ENCODE peak calls at places on chromosomes 1 and 21, in ten cellular contexts. G is CD8-positive, alpha-beta memory T cell; A is GM06990; F is fibroblast of pulmonary artery; S is Peyer's patch; N is naive thymus-derived CD4-positive, alpha-beta T cell; P is kidney epithelial cell; T is aorta; K is stomach; Q is adrenal gland. R is an unnamed sample.

GRCh38 chr1:44405804-44406743 is 1.0 kb downstream of the RNF220 start:
- DNase-seq in S (peak; percentile 47), F (no peak), Q (no peak), G (peak; percentile 29), T (peak; percentile 80), P (no peak), K (no peak), N (no peak), A (peak; percentile 42), R (no peak)

GRCh38 chr1:156815307-156815826 is 1.3 kb downstream of the SH2D2A start:
- DNase-seq in Q (peak; percentile 55), P (no peak), N (no peak), A (no peak), K (no peak), G (no peak), T (peak; percentile 74), F (peak; percentile 83), S (peak; percentile 53), R (peak; percentile 93)

GRCh38 chr1:154474802-154475201 is 27.2 kb upstream of the TDRD10 start:
- DNase-seq in P (peak; percentile 88), N (no peak), A (no peak), F (peak; percentile 78), K (peak; percentile 68), S (peak; percentile 89), Q (peak; percentile 34), G (no peak), T (no peak), R (peak; percentile 81)

GRCh38 chr1:69246109-69246508 is 321.6 kb upstream of the LRRC7 start:
- DNase-seq in G (no peak), F (no peak), T (no peak), P (no peak), S (no peak), K (no peak), A (no peak), N (no peak), Q (no peak), R (no peak)

GRCh38 chr1:53712276-53712675 is 26.7 kb downstream of the GLIS1 start:
- DNase-seq in N (no peak), A (no peak), F (no peak), S (no peak), K (no peak), P (no peak), T (no peak), Q (no peak), G (no peak), R (no peak)

GRCh38 chr21:31354604-31355443 is 10.8 kb upstream of the TIAM1 start:
- DNase-seq in N (peak; percentile 78), F (peak; percentile 78), G (peak; percentile 76), A (no peak), P (peak; percentile 88), K (peak; percentile 55), S (no peak), T (no peak), Q (peak; percentile 74), R (peak; percentile 38)

GRCh38 chr1:3638676-3639075 is 11.2 kb downstream of the WRAP73 start:
- DNase-seq in K (no peak), F (no peak), T (peak; percentile 24), S (no peak), A (no peak), Q (no peak), P (no peak), G (no peak), N (no peak), R (no peak)

GRCh38 chr1:50993645-50994044 is 23.6 kb downstream of the CDKN2C start:
- DNase-seq in K (no peak), F (no peak), T (no peak), A (no peak), S (no peak), G (no peak), N (no peak), P (no peak), Q (no peak), R (no peak)

GRCh38 chr1:44903261-44903660 is 60.2 kb upstream of the PTCH2 start:
- DNase-seq in K (no peak), A (no peak), T (no peak), S (no peak), G (no peak), P (no peak), N (no peak), Q (no peak), F (peak; percentile 76), R (peak; percentile 42)

GRCh38 chr1:100589667-100590066 is 51.7 kb downstream of the GPR88 start:
- DNase-seq in P (no peak), A (no peak), F (no peak), N (no peak), G (no peak), K (no peak), Q (no peak), T (no peak), S (no peak), R (no peak)

GRCh38 chr1:9400425-9401079 is 107.9 kb downstream of the SPSB1 start:
- DNase-seq in K (peak; percentile 42), A (peak; percentile 32), G (no peak), S (no peak), F (no peak), T (no peak), N (peak; percentile 36), Q (no peak), P (no peak), R (no peak)

GRCh38 chr1:26405281-26405915 is 5.2 kb upstream of the LIN28A start:
- DNase-seq in F (peak; percentile 65), K (no peak), A (no peak), Q (no peak), G (no peak), P (no peak), N (no peak), T (no peak), S (no peak), R (no peak)

GRCh38 chr21:41715649-41716321 is 51.1 kb downstream of the RIPK4 start:
- DNase-seq in P (no peak), S (peak; percentile 86), T (peak; percentile 41), K (no peak), F (no peak), A (no peak), G (no peak), Q (no peak), N (no peak), R (no peak)

GRCh38 chr1:55955237-55955636 is 624.1 kb downstream of the PLPP3 start:
- DNase-seq in Q (no peak), A (no peak), F (peak; percentile 7), G (no peak), T (no peak), N (no peak), K (no peak), S (no peak), P (no peak), R (peak; percentile 5)

GRCh38 chr1:39633422-39633821 is 6.0 kb downstream of the HEYL start:
- DNase-seq in N (no peak), A (no peak), T (no peak), F (no peak), Q (no peak), P (no peak), G (no peak), S (no peak), K (no peak), R (no peak)
- H3K4me3 ChIP-seq in N (no peak overlapping the region), A (no peak overlapping the region), T (no peak overlapping the region), F (no peak overlapping the region), Q (no peak overlapping the region), P (no peak overlapping the region), G (no peak overlapping the region), S (no peak overlapping the region), K (peak overlapping the region; percentile 34), R (no peak overlapping the region)

GRCh38 chr1:30719406-30720270 is 3.7 kb downstream of the MATN1 start:
- DNase-seq in N (no peak), K (no peak), G (no peak), F (peak; percentile 65), S (no peak), Q (no peak), T (no peak), A (no peak), P (no peak), R (no peak)
- H3K4me3 ChIP-seq in N (peak overlapping the region; percentile 88), K (peak overlapping the region; percentile 58), G (peak overlapping the region; percentile 88), F (peak overlapping the region; percentile 58), S (peak overlapping the region; percentile 57), Q (no peak overlapping the region), T (no peak overlapping the region), A (peak overlapping the region; percentile 82), P (no peak overlapping the region), R (peak overlapping the region; percentile 68)

GRCh38 chr1:202861420-202862121 is 27.4 kb downstream of the RABIF start:
- DNase-seq in P (peak; percentile 61), N (no peak), K (peak; percentile 93), A (peak; percentile 70), G (peak; percentile 12), F (peak; percentile 87), T (peak; percentile 97), S (peak; percentile 95), Q (peak; percentile 94), R (peak; percentile 89)

GRCh38 chr1:202858306-202858705 is 30.6 kb downstream of the RABIF start:
- DNase-seq in P (no peak), F (peak; percentile 95), N (no peak), Q (peak; percentile 33), K (peak; percentile 30), S (peak; percentile 69), T (no peak), G (no peak), A (no peak), R (peak; percentile 88)

GRCh38 chr1:202860744-202861419 is 28.1 kb downstream of the RABIF start:
- DNase-seq in K (peak; percentile 77), A (peak; percentile 29), Q (peak; percentile 24), N (no peak), G (no peak), P (no peak), T (peak; percentile 81), S (peak; percentile 90), F (peak; percentile 30), R (peak; percentile 25)

GRCh38 chr1:202857136-202857610 is 31.8 kb downstream of the RABIF start:
- DNase-seq in Q (no peak), K (no peak), S (peak; percentile 70), T (no peak), N (no peak), G (no peak), F (no peak), A (no peak), P (no peak), R (no peak)

DNA sequence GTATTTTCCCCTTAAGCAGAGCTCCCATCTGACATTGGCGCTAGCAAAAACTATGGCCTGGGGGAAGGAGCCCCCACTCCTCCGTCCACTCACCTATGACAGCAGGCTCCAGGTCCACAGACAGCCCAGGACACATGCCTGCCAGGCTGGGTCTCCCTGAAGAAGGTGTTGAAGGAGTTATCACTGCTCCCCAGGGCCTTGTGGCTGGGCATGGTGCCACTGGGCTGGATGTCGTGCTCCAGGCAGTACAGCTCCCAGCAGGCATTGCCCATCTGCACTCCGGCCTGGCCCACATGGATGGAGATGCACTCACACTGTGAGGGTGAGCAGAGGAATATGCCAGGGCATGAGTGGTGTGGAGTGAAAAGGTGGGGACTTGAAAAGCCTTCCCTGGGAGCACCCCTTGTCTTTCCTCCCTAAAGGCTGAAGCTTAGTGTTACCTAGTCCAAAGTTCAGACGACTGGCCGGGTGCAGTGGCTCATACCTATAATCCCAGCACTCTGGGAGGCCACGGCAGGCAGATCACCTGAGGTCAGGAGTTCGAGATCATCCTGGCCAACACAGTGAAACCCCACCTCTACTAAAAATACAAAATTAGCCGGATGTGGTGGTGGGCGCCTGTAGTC is 30.0 kb downstream of the RABIF start:
- DNase-seq in K (no peak), S (no peak), A (no peak), T (no peak), Q (no peak), G (no peak), P (no peak), N (no peak), F (peak; percentile 53), R (no peak)
- H3K4me3 ChIP-seq in K (no peak overlapping the region), S (no peak overlapping the region), A (no peak overlapping the region), T (no peak overlapping the region), Q (no peak overlapping the region), G (no peak overlapping the region), P (no peak overlapping the region), N (no peak overlapping the region), F (no peak overlapping the region), R (no peak overlapping the region)

GRCh38 chr1:213284626-213285025 is 233.6 kb downstream of the RPS6KC1 start:
- DNase-seq in N (no peak), S (no peak), G (no peak), Q (no peak), K (no peak), T (no peak), F (peak; percentile 28), A (no peak), P (no peak), R (peak; percentile 70)
- H3K4me3 ChIP-seq in N (no peak overlapping the region), S (no peak overlapping the region), G (no peak overlapping the region), Q (no peak overlapping the region), K (no peak overlapping the region), T (no peak overlapping the region), F (no peak overlapping the region), A (no peak overlapping the region), P (no peak overlapping the region), R (no peak overlapping the region)